ENCODE peak calls at places on chromosomes 5 and 9, in four cellular contexts. J is activated CD4-positive, alpha-beta T cell treated with anti-CD3 and anti-CD28 coated beads, Interleukin-2, amount 50 U/mL, for 48 hours; K is CD8-positive, alpha-beta memory T cell; W is C1 segment of cervical spinal cord. C is an unnamed sample.

GRCh38 chr5:136251502-136251901 is 58.5 kb upstream of the SMIM32 start:
- DNase-seq in J (no peak), K (no peak), W (no peak), C (no peak)

GRCh38 chr5:141001854-141002666 is 35.8 kb downstream of the PCDHAC2 start:
- DNase-seq in W (no peak), K (no peak), J (no peak), C (no peak)

GRCh38 chr5:120499876-120500275 is 35.8 kb downstream of the PRR16 start:
- DNase-seq in W (no peak), K (no peak), J (no peak), C (no peak)

GRCh38 chr5:1056611-1057484 is 48.2 kb downstream of the NKD2 start:
- DNase-seq in K (no peak), J (no peak), W (no peak), C (no peak)

GRCh38 chr5:169861934-169862333 is 118.4 kb downstream of the INSYN2B start:
- DNase-seq in J (no peak), W (no peak), K (no peak), C (no peak)

GRCh38 chr5:177545487-177546261 is 8.7 kb downstream of the FAM193B start:
- DNase-seq in W (no peak), J (no peak), K (no peak), C (no peak)

GRCh38 chr5:67693956-67694564 is 497.5 kb upstream of the CD180 start:
- DNase-seq in W (no peak), K (no peak), J (no peak), C (no peak)

GRCh38 chr5:124843596-124843899 is 97.1 kb upstream of the ZNF608 start:
- DNase-seq in J (no peak), K (no peak), W (no peak), C (no peak)

GRCh38 chr9:123933401-123933800 is 3.5 kb upstream of the DENND1A start:
- DNase-seq in W (no peak), K (no peak), J (no peak), C (no peak)

GRCh38 chr9:121498487-121499176 is 1.0 kb downstream of the GGTA1 start:
- DNase-seq in J (peak), K (no peak), W (no peak), C (peak)

GRCh38 chr5:14715481-14715880 is 51.0 kb downstream of the OTULIN start:
- DNase-seq in K (no peak), W (no peak), J (no peak), C (no peak)

GRCh38 chr5:114953559-114953958 is 216.1 kb downstream of the TRIM36 start:
- DNase-seq in K (no peak), J (no peak), W (no peak), C (no peak)

GRCh38 chr5:139711067-139711851 is 63.1 kb downstream of the CXXC5 start:
- DNase-seq in K (peak), J (peak), W (no peak), C (no peak)

GRCh38 chr5:56050566-56051292 is 56.0 kb upstream of the IL6ST start:
- DNase-seq in K (no peak), J (no peak), W (no peak), C (no peak)

GRCh38 chr9:113992276-113992951 is 85.7 kb downstream of the AMBP start:
- DNase-seq in W (peak), J (no peak), K (no peak), C (no peak)

GRCh38 chr5:67809589-67809988 is 406.0 kb upstream of the PIK3R1 start:
- DNase-seq in J (no peak), W (no peak), K (no peak), C (no peak)

GRCh38 chr9:117268847-117269452 is 145.9 kb downstream of the ASTN2 start:
- DNase-seq in W (no peak), J (no peak), K (no peak), C (no peak)

GRCh38 chr9:130313103-130313858 is 47.7 kb downstream of the HMCN2 start:
- DNase-seq in K (no peak), J (no peak), W (no peak), C (no peak)

GRCh38 chr5:17123010-17123409 is 94.4 kb upstream of the BASP1 start:
- DNase-seq in W (no peak), J (no peak), K (no peak), C (no peak)

GRCh38 chr9:107539427-107540154 is 50.0 kb upstream of the KLF4 start:
- DNase-seq in J (no peak), W (no peak), K (no peak), C (no peak)

GRCh38 chr9:125550216-125550614 is 156.8 kb downstream of the MAPKAP1 start:
- DNase-seq in K (no peak), W (no peak), J (no peak), C (no peak)

GRCh38 chr5:41118177-41118576 is 47.0 kb upstream of the MROH2B start:
- DNase-seq in J (no peak), K (no peak), W (no peak), C (no peak)

C was measured in activated naive CD4-positive, alpha-beta T cell treated with anti-CD3 and anti-CD28 coated beads, Interleukin-2, amount 50 U/mL, for 72 hours.